ENCODE peak calls at places on chromosomes 5 and 9, in six cellular contexts. S, K, I, Y, Q and X are unnamed samples.
A peak's percentile ranks its signal among the peaks of the same experiment; 100 is the strongest.

GRCh38 chr9:36149197-36149596 is 12.7 kb downstream of the GLIPR2 start:
- DNase-seq in S (no peak), K (peak; percentile 80), Q (peak; percentile 77), Y (no peak), I (no peak), X (no peak)

GRCh38 chr9:116247791-116248343 is 94.3 kb downstream of the PAPPA start:
- DNase-seq in S (no peak), Y (no peak), I (no peak), Q (no peak), K (no peak), X (no peak)

GRCh38 chr9:96484521-96484931 is 34.6 kb downstream of the HABP4 start:
- DNase-seq in K (no peak), Q (no peak), Y (no peak), S (no peak), I (no peak), X (no peak)

GRCh38 chr5:37839441-37840035 is 303 bp downstream of the GDNF start:
- DNase-seq in Y (peak; percentile 41), Q (no peak), S (peak; percentile 40), K (no peak), I (no peak), X (peak; percentile 71)

GRCh38 chr5:141850183-141850768 is 27.9 kb downstream of the PCDH1 start:
- DNase-seq in Y (no peak), Q (peak; percentile 23), S (peak; percentile 32), I (peak; percentile 31), K (no peak), X (peak; percentile 50)

GRCh38 chr9:129401623-129402340 is 219.1 kb downstream of the C9orf50 start:
- DNase-seq in I (no peak), S (no peak), Q (peak; percentile 23), K (no peak), Y (no peak), X (no peak)

GRCh38 chr9:96020822-96021615 is 145.5 kb downstream of the ERCC6L2 start:
- DNase-seq in Q (no peak), S (peak; percentile 65), K (peak; percentile 14), Y (peak; percentile 42), I (peak; percentile 64), X (no peak)

GRCh38 chr5:58262226-58262625 is 197.7 kb downstream of the PLK2 start:
- DNase-seq in S (no peak), K (no peak), Q (no peak), Y (no peak), I (no peak), X (no peak)

GRCh38 chr5:55758231-55758630 is 20.4 kb downstream of the DDX4 start:
- DNase-seq in Q (no peak), K (no peak), S (no peak), I (no peak), Y (no peak), X (no peak)

GRCh38 chr5:149151717-149152116 is 10.4 kb downstream of the ABLIM3 start:
- DNase-seq in Y (no peak), S (no peak), K (no peak), I (no peak), Q (no peak), X (no peak)

GRCh38 chr5:81717221-81717620 is 33.7 kb downstream of the SSBP2 start:
- DNase-seq in Y (no peak), S (no peak), Q (no peak), I (no peak), K (peak; percentile 23), X (no peak)

GRCh38 chr9:134396258-134396742 is 70.0 kb downstream of the RXRA start:
- DNase-seq in Q (no peak), K (no peak), I (peak; percentile 85), Y (no peak), S (peak; percentile 65), X (no peak)

GRCh38 chr9:133234577-133235322 is 25.7 kb upstream of the OBP2B start:
- DNase-seq in I (no peak), S (no peak), Q (no peak), K (no peak), Y (no peak), X (no peak)

GRCh38 chr9:113678874-113679273 is 197.2 kb upstream of the ZNF618 start:
- DNase-seq in I (no peak), K (no peak), Q (no peak), S (no peak), Y (no peak), X (no peak)

GRCh38 chr5:135606431-135606830 is 27.6 kb upstream of the CXCL14 start:
- DNase-seq in Y (no peak), S (no peak), K (no peak), Q (no peak), I (no peak), X (no peak)

GRCh38 chr9:98506422-98507054 is 202.2 kb downstream of the GABBR2 start:
- DNase-seq in K (no peak), S (no peak), I (no peak), Y (no peak), Q (no peak), X (no peak)

GRCh38 chr9:112170235-112170634 is 4.9 kb downstream of the SUSD1 start:
- DNase-seq in K (no peak), S (no peak), Y (no peak), Q (no peak), I (no peak), X (no peak)

GRCh38 chr5:1901983-1902382 is 19.3 kb upstream of the IRX4 start:
- DNase-seq in Y (no peak), Q (no peak), I (no peak), K (no peak), S (no peak), X (no peak)

GRCh38 chr5:147732552-147732883 is 50.0 kb downstream of the JAKMIP2 start:
- DNase-seq in I (no peak), Y (no peak), K (no peak), S (no peak), Q (no peak), X (no peak)

GRCh38 chr5:146273109-146273508 is 65.5 kb upstream of the POU4F3 start:
- DNase-seq in Q (no peak), Y (no peak), I (no peak), S (no peak), K (no peak), X (no peak)

GRCh38 chr9:121122450-121123032 is 47.8 kb downstream of the CNTRL start:
- DNase-seq in Y (no peak), K (peak; percentile 24), I (peak; percentile 15), S (peak; percentile 22), Q (peak; percentile 17), X (no peak)

GRCh38 chr5:66898241-66899039 is 298.2 kb downstream of the CD180 start:
- DNase-seq in Y (no peak), I (no peak), K (no peak), S (no peak), Q (no peak), X (no peak)

GRCh38 chr9:129027224-129027684 is 877 bp downstream of the SH3GLB2 start:
- DNase-seq in Y (no peak), K (no peak), S (peak; percentile 21), Q (no peak), I (no peak), X (no peak)

GRCh38 chr5:36692791-36693763 is 86.7 kb downstream of the SLC1A3 start:
- DNase-seq in Y (peak; percentile 84), I (peak; percentile 71), Q (peak; percentile 50), K (peak; percentile 81), S (peak; percentile 67), X (peak; percentile 74)

GRCh38 chr9:18542837-18543405 is 69.0 kb downstream of the ADAMTSL1 start:
- DNase-seq in S (no peak), Q (peak; percentile 51), Y (no peak), I (no peak), K (peak; percentile 77), X (no peak)

GRCh38 chr5:170638454-170639220 is 134.8 kb downstream of the KCNIP1 start:
- DNase-seq in S (peak; percentile 85), I (peak; percentile 79), K (peak; percentile 35), Y (peak; percentile 88), Q (peak; percentile 54), X (peak; percentile 88)

GRCh38 chr9:69155341-69156030 is 18.6 kb upstream of the TJP2 start:
- DNase-seq in Q (no peak), I (no peak), Y (no peak), S (no peak), K (no peak), X (no peak)

GRCh38 chr5:151742870-151743294 is 15.5 kb downstream of the ATOX1 start:
- DNase-seq in S (no peak), I (no peak), K (peak; percentile 75), Q (peak; percentile 92), Y (peak; percentile 53), X (peak; percentile 73)

GRCh38 chr9:76691761-76692313 is 72.4 kb upstream of the PCA3 start:
- DNase-seq in K (peak; percentile 22), I (no peak), Q (no peak), S (no peak), Y (no peak), X (peak; percentile 17)

GRCh38 chr9:111094433-111095421 is 56.5 kb upstream of the LPAR1 start:
- DNase-seq in Q (peak; percentile 62), I (no peak), S (no peak), K (peak; percentile 79), Y (no peak), X (no peak)

GRCh38 chr5:150779397-150780179 is 1.0 kb downstream of the SMIM3 start:
- DNase-seq in K (no peak), Q (no peak), I (no peak), Y (no peak), S (no peak), X (no peak)

GRCh38 chr5:74765929-74766328 is 988 bp downstream of the GFM2 start:
- DNase-seq in K (no peak), Q (no peak), Y (no peak), S (no peak), I (no peak), X (no peak)

GRCh38 chr9:121023064-121023463 is 27.0 kb downstream of the C5 start:
- DNase-seq in Q (no peak), I (no peak), S (no peak), Y (no peak), K (no peak), X (no peak)

GRCh38 chr9:135716045-135716444 is 14.1 kb downstream of the KCNT1 start:
- DNase-seq in Y (no peak), K (no peak), I (no peak), S (no peak), Q (peak; percentile 17), X (no peak)